ENCODE peak calls at places on chromosomes 6 and 20, in eight cellular contexts. O is heart left ventricle; V is AG20443; Q is HT1080; M is activated B cell treated with CpG ODN at 0.5 μM for 24 hours; N is EH; E is activated CD4-positive, CD25-positive, alpha-beta regulatory T cell; H is Daoy. U is an unnamed sample.

GRCh38 chr20:38873050-38873581 is 53.1 kb upstream of the FAM83D start:
- DNase-seq in O (no peak), E (peak), V (no peak), Q (no peak), N (no peak), H (no peak), M (peak), U (no peak)

GRCh38 chr20:32189691-32190607 is 17.6 kb downstream of the PLAGL2 start:
- DNase-seq in M (no peak), Q (no peak), E (no peak), O (peak), H (no peak), V (peak), N (peak), U (no peak)

GRCh38 chr6:129183681-129184216 is 300.8 kb downstream of the LAMA2 start:
- DNase-seq in O (no peak), N (peak), M (no peak), V (no peak), Q (peak), H (peak), E (no peak), U (no peak)

GRCh38 chr20:34876161-34877001 is at the start of gene ACSS2:
- DNase-seq in N (peak), H (peak), Q (peak), E (peak), O (peak), V (peak), M (peak), U (peak)

GRCh38 chr6:42347456-42347855 is 104.3 kb downstream of the TRERF1 start:
- DNase-seq in N (no peak), V (no peak), M (no peak), O (no peak), E (no peak), H (no peak), Q (no peak), U (no peak)

GRCh38 chr6:127415096-127415495 is 44.1 kb downstream of the KIAA0408 start:
- DNase-seq in Q (no peak), V (no peak), M (no peak), H (no peak), E (no peak), N (no peak), O (no peak), U (no peak)

GRCh38 chr6:107561325-107561724 is 71.4 kb downstream of the SOBP start:
- DNase-seq in Q (no peak), H (no peak), O (peak), N (no peak), M (no peak), V (peak), E (no peak), U (no peak)

GRCh38 chr20:57867181-57867803 is 157.5 kb upstream of the PMEPA1 start:
- DNase-seq in Q (no peak), O (no peak), N (no peak), E (no peak), M (no peak), V (no peak), H (no peak), U (no peak)

GRCh38 chr6:41560440-41561192 is 14.4 kb downstream of the FOXP4 start:
- DNase-seq in Q (no peak), V (peak), O (peak), H (no peak), M (peak), N (no peak), E (peak), U (no peak)

GRCh38 chr20:36467076-36467999 is 74.0 kb upstream of the MYL9 start:
- DNase-seq in M (no peak), V (peak), N (peak), O (peak), E (no peak), H (peak), Q (peak), U (no peak)

GRCh38 chr6:158816329-158816728 is 2.8 kb downstream of the EZR start:
- DNase-seq in M (no peak), Q (peak), N (no peak), E (no peak), H (peak), V (no peak), O (no peak), U (no peak)

GRCh38 chr6:75428204-75428603 is 65.4 kb downstream of the FILIP1 start:
- DNase-seq in H (no peak), V (no peak), N (no peak), M (no peak), O (no peak), Q (no peak), E (no peak), U (no peak)

GRCh38 chr20:49700411-49701185 is 13.1 kb downstream of the B4GALT5 start:
- DNase-seq in Q (peak), E (no peak), O (no peak), H (peak), M (no peak), N (peak), V (peak), U (peak)

GRCh38 chr6:27161946-27162603 is 85.4 kb upstream of the PRSS16 start:
- DNase-seq in E (no peak), O (no peak), H (peak), N (peak), V (peak), M (no peak), Q (peak), U (no peak)

GRCh38 chr20:41046716-41047115 is 18.1 kb downstream of the TOP1 start:
- DNase-seq in E (no peak), V (no peak), O (no peak), N (peak), Q (peak), M (no peak), H (no peak), U (no peak)

GRCh38 chr6:83867527-83868161 is 8.2 kb downstream of the CYB5R4 start:
- DNase-seq in E (no peak), N (peak), Q (peak), O (peak), V (peak), H (peak), M (no peak), U (no peak)